ENCODE peak calls at places on chromosomes 12 and 14, in four cellular contexts. N is breast epithelium, P is stomach, D is RWPE1. X is an unnamed sample.

GRCh38 chr14:78448483-78449094 is 278.4 kb downstream of the NRXN3 start:
- DNase-seq in N (no peak), P (peak), D (peak), X (no peak)

GRCh38 chr12:95634622-95635621 is 83.6 kb upstream of the USP44 start:
- DNase-seq in N (peak), P (peak), D (no peak), X (no peak)

GRCh38 chr12:117032593-117033381 is 66.4 kb downstream of the TESC start:
- DNase-seq in N (no peak), P (peak), D (no peak), X (peak)

GRCh38 chr14:104872469-104873341 is 7.6 kb downstream of the CEP170B start:
- DNase-seq in N (no peak), P (peak), D (peak), X (no peak)

GRCh38 chr12:115088328-115088994 is 404.5 kb upstream of the TBX3 start:
- DNase-seq in N (no peak), P (no peak), D (no peak), X (no peak)

GRCh38 chr12:2693204-2693860 is 101.4 kb upstream of the FKBP4 start:
- DNase-seq in N (no peak), P (no peak), D (no peak), X (no peak)

GRCh38 chr12:88266851-88267360 is 124.8 kb downstream of the TMTC3 start:
- DNase-seq in N (no peak), P (no peak), D (no peak), X (no peak)

GRCh38 chr12:4031703-4032291 is 158.6 kb upstream of the PARP11 start:
- DNase-seq in N (peak), P (no peak), D (peak), X (peak)

GRCh38 chr12:116529686-116530085 is 29.5 kb upstream of the MAP1LC3B2 start:
- DNase-seq in N (no peak), P (no peak), D (no peak), X (no peak)

GRCh38 chr12:133106253-133106652 is 23.8 kb downstream of the ZNF891 start:
- DNase-seq in N (no peak), P (no peak), D (no peak), X (no peak)

GRCh38 chr12:104653730-104654328 is 197.1 kb downstream of the CHST11 start:
- DNase-seq in N (no peak), P (no peak), D (no peak), X (no peak)

GRCh38 chr12:123667771-123668170 is 3.1 kb upstream of the TCTN2 start:
- DNase-seq in N (no peak), P (no peak), D (no peak), X (no peak)

GRCh38 chr14:64649383-64649998 is 54.7 kb upstream of the PLEKHG3 start:
- DNase-seq in N (no peak), P (no peak), D (no peak), X (no peak)

GRCh38 chr14:105201928-105202513 is 20.9 kb upstream of the NUDT14 start:
- DNase-seq in N (no peak), P (no peak), D (no peak), X (no peak)

GRCh38 chr14:76834296-76834695 is 8.1 kb downstream of the LRRC74A start:
- DNase-seq in N (no peak), P (no peak), D (no peak), X (no peak)

GRCh38 chr12:1646908-1647669 is 18.1 kb downstream of the WNT5B start:
- DNase-seq in N (no peak), P (no peak), D (no peak), X (no peak)

GRCh38 chr14:72401632-72402428 is 469.6 kb downstream of the RGS6 start:
- DNase-seq in N (no peak), P (no peak), D (no peak), X (no peak)

GRCh38 chr12:6056406-6057211 is 67.9 kb downstream of the VWF start:
- DNase-seq in N (no peak), P (no peak), D (no peak), X (no peak)

GRCh38 chr14:80518173-80518572 is 306.9 kb upstream of the DIO2 start:
- DNase-seq in N (no peak), P (no peak), D (no peak), X (no peak)

DNA sequence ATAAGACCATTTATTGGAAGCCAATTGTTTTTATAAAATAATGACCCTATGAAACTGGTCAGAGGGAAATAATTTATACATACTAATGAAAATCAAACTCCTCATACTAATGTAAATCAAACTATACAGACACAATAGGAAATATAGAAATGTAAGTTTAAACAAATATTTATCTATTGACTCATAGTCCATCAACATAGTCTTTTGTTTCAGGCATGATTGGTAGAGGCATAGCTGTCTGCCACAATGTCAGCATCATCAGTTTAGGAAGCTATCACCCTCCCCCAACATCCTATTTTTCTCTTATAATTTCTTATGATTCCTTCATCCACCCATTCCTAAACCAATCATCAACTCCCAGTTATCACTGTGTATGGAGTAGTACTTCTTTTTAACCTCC is 117.7 kb downstream of the SLC38A6 start:
- DNase-seq in N (no peak), P (no peak), D (peak), X (no peak)
- H3K27ac ChIP-seq in N (no peak), P (no peak), D (no peak), X (no peak)

GRCh38 chr14:61663312-61663974 is 31.9 kb upstream of the HIF1A start:
- DNase-seq in N (no peak), P (no peak), D (no peak), X (no peak)
- H3K27ac ChIP-seq in N (no peak), P (peak), D (peak), X (peak)

GRCh38 chr12:121575952-121576615 is 4.7 kb downstream of the KDM2B start:
- DNase-seq in N (peak), P (no peak), D (no peak), X (no peak)

GRCh38 chr12:121577443-121578180 is 3.2 kb downstream of the KDM2B start:
- DNase-seq in N (no peak), P (no peak), D (no peak), X (no peak)

GRCh38 chr12:121573949-121574520 is 6.8 kb downstream of the KDM2B start:
- DNase-seq in N (no peak), P (no peak), D (no peak), X (no peak)

GRCh38 chr12:121576851-121577391 is 3.9 kb downstream of the KDM2B start:
- DNase-seq in N (no peak), P (no peak), D (peak), X (no peak)

GRCh38 chr12:121575051-121575450 is 5.8 kb downstream of the KDM2B start:
- DNase-seq in N (no peak), P (no peak), D (no peak), X (no peak)
- H3K27ac ChIP-seq in N (no peak), P (no peak), D (no peak), X (no peak)

GRCh38 chr12:46773537-46773936 is 52.3 kb downstream of the SLC38A4 start:
- DNase-seq in N (no peak), P (no peak), D (no peak), X (no peak)

GRCh38 chr12:46771268-46771837 is 54.4 kb downstream of the SLC38A4 start:
- DNase-seq in N (no peak), P (no peak), D (no peak), X (no peak)

GRCh38 chr12:46777587-46777986 is 48.2 kb downstream of the SLC38A4 start:
- DNase-seq in N (no peak), P (no peak), D (no peak), X (no peak)

GRCh38 chr12:46775796-46776195 is 50.0 kb downstream of the SLC38A4 start:
- DNase-seq in N (no peak), P (no peak), D (no peak), X (no peak)

GRCh38 chr12:46774011-46774633 is 51.7 kb downstream of the SLC38A4 start:
- DNase-seq in N (no peak), P (no peak), D (no peak), X (no peak)
- H3K27ac ChIP-seq in N (no peak), P (no peak), D (no peak), X (no peak)

GRCh38 chr12:87270894-87271293 is 758.3 kb downstream of the C12orf50 start:
- DNase-seq in N (no peak), P (no peak), D (no peak), X (no peak)

GRCh38 chr12:87266305-87266704 is 762.9 kb downstream of the C12orf50 start:
- DNase-seq in N (no peak), P (no peak), D (no peak), X (no peak)
- H3K27ac ChIP-seq in N (no peak), P (no peak), D (no peak), X (no peak)